ENCODE peak calls at places on chromosome 12, in six cellular contexts. M, H, I, X, J and L are unnamed samples.

GRCh38 chr12:64392221-64392620 is 1.7 kb upstream of the C12orf56 start:
- DNase-seq in M (no peak), I (no peak), J (peak), H (no peak), X (peak), L (no peak)

GRCh38 chr12:88309546-88309945 is 167.4 kb downstream of the TMTC3 start:
- DNase-seq in X (no peak), M (no peak), H (no peak), I (no peak), J (peak), L (no peak)

GRCh38 chr12:57008113-57008687 is 1.9 kb upstream of the ZBTB39 start:
- DNase-seq in X (no peak), I (no peak), J (peak), H (peak), M (no peak), L (no peak)

GRCh38 chr12:9634177-9634803 is 26.6 kb upstream of the KLRB1 start:
- DNase-seq in X (peak), J (peak), I (peak), H (no peak), M (peak), L (peak)

GRCh38 chr12:62191747-62192485 is 68.3 kb upstream of the USP15 start:
- DNase-seq in H (no peak), X (peak), I (no peak), M (no peak), J (peak), L (no peak)

GRCh38 chr12:78671295-78671694 is 193.3 kb upstream of the SYT1 start:
- DNase-seq in H (peak), I (no peak), J (peak), X (no peak), M (no peak), L (no peak)

GRCh38 chr12:46895726-46896125 is 69.9 kb upstream of the SLC38A4 start:
- DNase-seq in J (no peak), M (no peak), I (no peak), H (no peak), X (no peak), L (no peak)

GRCh38 chr12:57837779-57838562 is 8.6 kb downstream of the CTDSP2 start:
- DNase-seq in J (peak), M (no peak), I (no peak), H (no peak), X (peak), L (peak)

GRCh38 chr12:5589055-5589454 is 157.1 kb downstream of the NTF3 start:
- DNase-seq in H (no peak), M (no peak), X (no peak), I (no peak), J (no peak), L (no peak)

GRCh38 chr12:107134558-107134957 is 41.2 kb upstream of the CRY1 start:
- DNase-seq in M (no peak), J (no peak), X (peak), H (no peak), I (no peak), L (no peak)

GRCh38 chr12:121214855-121215745 is 5.2 kb downstream of the P2RX4 start:
- DNase-seq in M (peak), I (no peak), J (peak), X (peak), H (peak), L (no peak)

GRCh38 chr12:81257952-81258551 is 180.2 kb downstream of the ACSS3 start:
- DNase-seq in H (peak), X (no peak), M (no peak), I (no peak), J (peak), L (no peak)
- TF ChIP-seq CTCF in H (peak), X (peak), M (peak), I (no peak), J (peak), L (no peak)

DNA sequence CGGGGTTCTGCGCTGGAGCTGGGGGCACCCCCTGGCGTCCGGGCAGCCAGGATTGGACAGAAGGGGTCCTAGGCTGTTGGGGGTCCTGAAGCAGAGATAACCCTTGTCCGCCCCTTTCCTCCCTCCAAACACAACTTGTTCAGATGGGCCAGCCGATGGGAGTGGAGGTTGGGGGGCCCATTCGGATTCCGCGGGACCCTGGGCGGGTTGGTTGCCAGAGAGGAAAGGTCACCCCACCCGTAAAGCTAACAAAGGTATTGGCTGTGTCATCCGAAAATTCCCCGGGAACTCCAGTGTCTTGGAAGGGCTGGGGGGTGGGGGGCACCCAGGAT is 1.3 kb downstream of the FAM222A start:
- DNase-seq in J (no peak), M (no peak), X (no peak), H (no peak), I (no peak), L (no peak)
- TF ChIP-seq CTCF in J (no peak), M (no peak), X (no peak), H (no peak), I (no peak), L (no peak)

DNA sequence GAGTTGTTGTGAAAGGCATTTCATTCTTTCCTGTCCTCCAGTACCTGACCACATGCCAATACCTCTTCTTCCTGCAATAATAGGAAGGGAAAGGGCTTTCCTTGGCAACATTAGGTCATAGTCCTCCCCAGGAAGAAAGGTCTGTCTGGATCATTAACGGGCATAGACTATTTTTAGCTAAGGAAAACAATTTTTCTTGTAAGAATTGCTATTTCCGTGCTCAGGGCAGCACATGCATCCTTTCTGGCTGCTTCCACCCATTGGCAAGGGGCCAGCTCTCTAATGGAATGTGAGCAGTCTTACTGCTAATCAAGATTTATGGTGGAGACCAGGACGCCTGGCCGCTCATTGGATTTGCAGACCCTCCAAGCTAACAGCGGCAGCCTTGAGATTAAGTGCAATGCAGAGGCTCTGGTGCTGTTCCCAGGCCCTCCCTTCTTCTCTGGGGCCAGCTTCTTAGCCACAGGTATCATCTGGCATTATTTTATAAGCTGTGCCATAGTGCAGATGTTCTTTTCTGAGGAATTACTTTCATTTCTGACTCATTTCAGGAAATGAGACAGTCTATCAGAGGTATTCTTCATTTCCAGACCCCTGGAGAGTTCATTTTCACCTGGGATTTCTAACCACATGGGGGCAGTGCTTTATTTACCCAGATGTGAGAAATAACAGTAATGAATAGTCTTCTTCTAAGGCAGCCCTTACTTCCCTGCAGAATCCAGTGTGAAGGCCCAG is 52.9 kb downstream of the ANO6 start:
- DNase-seq in M (peak), X (peak), I (peak), J (peak), H (no peak), L (peak)
- TF ChIP-seq CTCF in M (peak), X (peak), I (no peak), J (peak), H (peak), L (peak)

DNA sequence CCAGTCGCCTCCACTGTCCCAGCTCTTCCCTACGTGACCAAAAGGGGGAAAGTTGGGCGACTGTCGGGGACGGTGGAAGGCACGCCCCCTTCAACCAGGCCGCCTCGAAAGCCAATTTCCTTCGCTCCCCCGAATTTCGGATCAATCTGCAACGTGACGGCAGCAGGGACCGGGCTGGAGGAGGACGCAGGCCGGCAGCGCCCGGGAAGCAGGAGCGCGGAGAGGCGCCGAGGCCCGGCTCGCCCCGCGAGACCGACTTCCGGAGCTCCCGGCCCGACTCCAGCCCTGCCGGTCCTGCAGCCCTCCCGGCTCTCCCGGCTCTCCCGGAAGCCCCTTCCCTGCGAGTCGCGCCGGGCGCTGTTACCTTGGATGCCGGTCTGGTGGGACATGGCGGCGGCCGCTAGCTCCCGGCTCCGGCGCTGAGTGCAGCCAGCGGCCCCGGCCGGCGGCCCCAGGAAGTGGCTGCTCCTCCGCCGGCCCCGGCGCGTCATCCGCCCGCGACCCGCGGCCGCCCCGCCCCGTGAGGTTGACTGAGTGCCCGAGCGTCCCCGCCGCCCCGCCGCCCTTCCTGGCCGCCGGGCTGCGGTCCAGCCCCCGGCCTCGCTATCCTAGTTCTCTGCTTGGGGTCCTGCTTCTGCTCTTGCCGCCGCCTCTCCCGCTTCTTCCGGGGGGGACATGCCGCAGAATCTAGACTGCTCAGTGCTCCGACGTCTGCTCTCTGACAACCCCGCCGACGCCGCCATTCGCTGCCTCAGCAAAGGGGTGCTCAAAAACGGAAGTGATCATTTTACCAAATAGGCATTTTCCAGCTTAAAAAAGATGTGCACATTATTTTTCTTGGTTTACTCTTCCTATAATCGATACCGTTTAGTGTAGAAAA is at the start of gene TWF1:
- DNase-seq in I (peak), H (no peak), M (peak), J (peak), X (peak), L (peak)
- TF ChIP-seq CTCF in I (no peak), H (peak), M (no peak), J (peak), X (peak), L (no peak)